ENCODE peak calls at places on chromosomes 7 and 10, in five cellular contexts. L is endothelial cell of umbilical vein, S is GM12892, V is SK-N-SH, D is transverse colon. Q is an unnamed sample.

GRCh38 chr7:133985300-133985699 is 141.8 kb upstream of the LRGUK start:
- DNase-seq in L (no peak), S (no peak), V (no peak), D (no peak), Q (no peak)

GRCh38 chr10:96512524-96512991 is 1.2 kb downstream of the TLL2 start:
- DNase-seq in L (peak; percentile 21), S (no peak), V (peak; percentile 63), D (peak; percentile 27), Q (peak; percentile 18)

GRCh38 chr10:36489181-36489927 is 636.0 kb upstream of the ANKRD30A start:
- DNase-seq in L (peak; percentile 93), S (no peak), V (no peak), D (no peak), Q (no peak)

GRCh38 chr7:16114633-16115032 is 306.7 kb downstream of the CRPPA start:
- DNase-seq in L (peak; percentile 53), S (no peak), V (no peak), D (no peak), Q (no peak)

GRCh38 chr7:101739757-101740398 is 77.5 kb upstream of the CUX1 start:
- DNase-seq in L (peak; percentile 21), S (no peak), V (no peak), D (no peak), Q (no peak)

GRCh38 chr7:137074386-137075030 is 206.1 kb downstream of the CHRM2 start:
- DNase-seq in L (no peak), S (no peak), V (no peak), D (no peak), Q (no peak)

GRCh38 chr10:51433949-51434348 is 265.4 kb downstream of the CSTF2T start:
- DNase-seq in L (no peak), S (no peak), V (no peak), D (no peak), Q (no peak)

GRCh38 chr10:9786101-9786500 is 1231.6 kb upstream of the CELF2 start:
- DNase-seq in L (peak; percentile 86), S (no peak), V (no peak), D (no peak), Q (no peak)

GRCh38 chr10:80917636-80918035 is 379.9 kb downstream of the SH2D4B start:
- DNase-seq in L (no peak), S (no peak), V (no peak), D (no peak), Q (no peak)

DNA sequence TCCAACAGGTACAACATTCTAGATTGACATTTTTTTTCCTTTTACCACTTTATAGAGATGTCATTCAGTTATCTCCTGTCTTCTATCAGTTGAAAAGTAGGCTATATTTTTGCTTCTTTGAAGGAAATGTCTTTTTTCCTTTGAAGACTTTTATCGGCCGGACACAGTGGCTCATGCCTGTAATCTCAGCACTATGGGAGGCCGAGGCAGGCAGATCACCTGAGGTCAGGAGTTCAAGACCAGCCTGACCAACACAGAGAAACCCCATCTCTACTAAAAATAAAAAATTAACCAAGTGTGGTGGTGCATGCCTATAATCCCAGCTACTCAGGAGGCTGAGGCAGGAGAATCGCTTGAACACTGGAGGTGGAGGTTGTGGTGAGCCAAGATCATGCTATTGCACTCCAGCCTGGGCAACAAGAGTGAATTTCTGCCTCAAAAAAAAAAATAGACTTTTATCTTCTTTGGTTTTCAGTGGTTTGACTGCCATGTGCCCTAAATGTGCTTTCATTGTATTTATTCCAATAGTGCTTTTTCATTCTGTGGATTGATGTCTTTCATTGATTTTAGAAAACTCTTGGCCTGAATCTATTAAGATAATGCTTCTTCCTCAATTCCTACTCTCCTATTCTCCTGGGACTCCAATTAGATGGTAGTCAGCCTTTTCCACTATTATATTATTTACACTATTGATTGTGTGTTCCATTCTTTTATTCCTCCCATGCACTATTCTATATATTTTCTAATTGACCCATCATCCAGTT is 84.6 kb downstream of the IMMP2L start:
- DNase-seq in L (no peak), S (no peak), V (no peak), D (no peak), Q (no peak)
- TF ChIP-seq POLR2AphosphoS5 in L (no peak), S (no peak), V (no peak), D (no peak), Q (no peak)

GRCh38 chr10:75565286-75566251 is 134.1 kb downstream of the LRMDA start:
- DNase-seq in L (no peak), S (no peak), V (no peak), D (no peak), Q (no peak)
- TF ChIP-seq POLR2AphosphoS5 in L (no peak), S (no peak), V (no peak), D (no peak), Q (no peak)

GRCh38 chr7:95435422-95435780 is 573 bp upstream of the PON2 start:
- DNase-seq in L (no peak), S (no peak), V (no peak), D (no peak), Q (no peak)

GRCh38 chr7:95433129-95433528 is 1.7 kb downstream of the PON2 start:
- DNase-seq in L (no peak), S (no peak), V (no peak), D (no peak), Q (no peak)

GRCh38 chr7:95433952-95434351 is 876 bp downstream of the PON2 start:
- DNase-seq in L (no peak), S (no peak), V (no peak), D (no peak), Q (no peak)

GRCh38 chr7:95436407-95436806 is 1.6 kb upstream of the PON2 start:
- DNase-seq in L (no peak), S (no peak), V (no peak), D (no peak), Q (no peak)

DNA sequence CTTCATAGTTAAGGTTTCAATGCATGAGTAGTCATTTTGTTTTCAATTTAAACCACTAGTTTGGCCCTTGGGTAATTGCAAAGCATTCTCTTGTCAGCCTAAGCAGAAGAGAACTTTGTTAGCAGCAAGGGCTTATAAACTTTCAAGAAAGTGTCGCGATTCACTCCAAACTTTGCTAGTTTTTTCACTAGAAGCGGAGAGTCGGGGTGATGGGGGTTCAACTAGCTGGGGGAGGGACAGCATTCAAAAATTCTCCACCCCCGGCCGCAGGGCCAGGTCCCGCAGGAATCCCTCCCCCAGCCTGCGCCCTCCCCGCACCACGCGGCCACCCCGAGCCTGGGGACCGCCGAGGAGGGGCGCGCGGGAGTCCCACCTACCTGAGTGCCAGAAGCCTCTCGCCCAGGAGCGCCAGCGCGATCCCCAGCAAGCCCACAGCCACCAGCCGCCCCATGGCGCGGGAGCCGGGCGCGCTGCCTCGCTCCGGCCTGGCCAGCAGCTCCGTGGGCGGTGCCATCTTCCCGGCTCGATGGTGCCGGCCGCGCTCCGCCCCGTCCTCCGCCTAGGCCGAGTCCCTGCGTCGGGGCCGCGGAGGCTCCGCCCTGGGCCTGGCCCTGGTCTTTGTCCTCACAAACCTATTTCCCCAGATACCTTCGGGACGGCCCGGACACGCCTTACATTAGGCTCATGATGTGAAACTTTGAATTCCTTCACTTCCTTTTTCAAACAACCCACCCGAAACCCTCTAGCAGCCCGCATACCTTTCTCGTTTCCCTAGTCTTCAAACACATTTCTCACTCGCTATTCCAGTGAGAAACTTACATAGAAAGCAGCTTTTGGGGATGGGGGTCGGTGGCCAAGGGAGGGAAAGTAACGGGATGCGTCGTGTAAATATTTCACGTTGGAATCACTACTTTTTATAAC is at the start of gene PON2:
- DNase-seq in L (peak; percentile 84), S (peak; percentile 44), V (peak; percentile 94), D (peak; percentile 88), Q (peak; percentile 11)
- TF ChIP-seq POLR2AphosphoS5 in L (peak; percentile 94), S (no peak), V (peak; percentile 92), D (peak; percentile 62), Q (no peak)

GRCh38 chr7:32092346-32092745 is 22.1 kb upstream of the PDE1C start:
- DNase-seq in L (no peak), S (no peak), V (no peak), D (no peak), Q (no peak)

GRCh38 chr7:32089678-32090077 is 19.5 kb upstream of the PDE1C start:
- DNase-seq in L (no peak), S (no peak), V (no peak), D (no peak), Q (no peak)

GRCh38 chr7:32091608-32092210 is 21.5 kb upstream of the PDE1C start:
- DNase-seq in L (no peak), S (no peak), V (no peak), D (no peak), Q (no peak)

GRCh38 chr7:32094516-32094915 is 24.3 kb upstream of the PDE1C start:
- DNase-seq in L (no peak), S (no peak), V (no peak), D (no peak), Q (no peak)

DNA sequence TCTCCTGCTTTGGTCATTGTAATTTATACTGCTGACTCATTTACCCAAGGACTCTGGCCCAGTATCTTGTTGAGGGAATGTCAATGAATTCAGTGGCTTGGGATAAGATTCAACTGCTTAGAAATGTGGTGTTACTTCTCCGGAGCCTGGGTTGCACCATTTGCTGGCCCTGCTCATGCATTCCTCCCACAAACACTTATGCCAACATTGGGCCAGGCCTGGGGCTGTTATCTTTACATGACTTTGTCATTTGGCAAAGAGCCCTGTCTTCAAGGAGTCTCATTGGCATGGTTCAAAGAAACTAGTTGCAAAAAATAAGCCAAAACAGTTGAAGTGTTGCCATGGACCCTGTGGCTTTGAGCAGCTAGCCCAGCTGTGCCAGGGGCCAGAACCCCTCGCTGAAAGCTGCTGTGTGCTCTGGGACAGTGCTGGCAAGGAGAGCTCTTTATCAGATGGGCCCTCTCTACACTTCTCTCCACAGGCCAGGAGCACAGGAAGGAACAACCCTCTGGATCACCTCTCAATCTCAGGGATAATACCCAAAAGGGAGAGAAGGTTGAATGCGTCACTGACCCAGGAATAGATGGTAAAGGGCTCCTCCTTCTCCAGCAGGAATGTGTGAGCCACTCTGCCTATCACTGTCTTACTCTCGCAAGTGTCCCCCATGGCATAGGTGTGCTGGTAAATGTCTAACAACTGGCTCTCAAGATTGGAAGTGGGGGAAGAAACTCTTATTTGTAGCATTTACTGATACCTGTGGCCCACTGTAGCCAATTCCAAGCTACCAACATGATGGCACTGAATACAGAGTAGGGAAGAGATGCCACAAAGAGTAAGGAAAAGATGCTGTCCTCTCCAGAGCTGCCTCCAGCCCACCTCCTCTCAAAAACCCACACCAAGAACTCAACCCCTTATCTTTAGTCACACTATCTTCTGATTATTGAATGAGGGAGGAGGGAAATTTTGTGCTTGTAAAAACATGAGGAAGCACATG is 23.5 kb upstream of the PDE1C start:
- DNase-seq in L (no peak), S (no peak), V (no peak), D (no peak), Q (no peak)
- TF ChIP-seq POLR2AphosphoS5 in L (no peak), S (no peak), V (no peak), D (no peak), Q (no peak)

DNA sequence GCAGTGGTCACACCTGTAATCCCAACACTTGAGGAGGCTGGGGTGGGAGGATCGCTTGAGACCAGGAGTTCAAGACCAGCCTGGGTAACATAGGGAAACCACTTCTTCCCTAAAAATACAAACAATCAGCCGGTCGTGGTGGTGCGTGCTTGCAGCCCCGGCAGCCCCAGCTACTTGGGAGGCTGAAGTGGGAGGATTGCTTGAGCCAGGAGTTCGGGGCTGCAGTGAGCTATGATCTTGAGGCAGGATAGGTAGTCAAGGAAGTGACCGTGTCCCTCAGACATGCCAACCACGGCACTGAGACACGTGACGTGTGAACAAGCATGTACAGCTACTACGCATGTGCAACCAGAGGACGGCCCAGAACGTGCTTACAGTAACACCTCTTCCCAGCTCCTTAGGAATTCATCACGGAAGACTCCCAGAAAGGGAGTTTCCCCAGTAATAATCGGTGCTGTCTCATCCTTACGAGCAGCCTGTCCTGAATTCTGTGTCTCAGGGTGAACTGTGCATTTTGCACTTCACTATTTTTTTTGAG is 5.3 kb downstream of the GUSB start:
- DNase-seq in L (no peak), S (no peak), V (no peak), D (no peak), Q (no peak)
- TF ChIP-seq POLR2AphosphoS5 in L (no peak), S (peak; percentile 64), V (no peak), D (no peak), Q (peak; percentile 49)

Q was measured in HL-60.